ENCODE peak calls at places on chromosome 13, in six cellular contexts. N, G, M, H, Y and P are unnamed samples.

GRCh38 chr13:103726808-103727207 is 660.6 kb upstream of the SLC10A2 start:
- DNase-seq in M (no peak), N (no peak), Y (no peak), H (no peak), G (no peak), P (no peak)

GRCh38 chr13:29454931-29455481 is 140.5 kb downstream of the SLC7A1 start:
- DNase-seq in Y (peak; percentile 7), N (no peak), H (no peak), M (peak; percentile 4), G (no peak), P (no peak)

GRCh38 chr13:32200741-32201140 is 114.4 kb downstream of the ZAR1L start:
- DNase-seq in H (no peak), Y (no peak), G (no peak), N (no peak), M (no peak), P (no peak)

GRCh38 chr13:25688524-25688923 is 316.8 kb downstream of the ATP8A2 start:
- DNase-seq in M (no peak), N (no peak), Y (no peak), G (no peak), H (no peak), P (no peak)

GRCh38 chr13:43085545-43085944 is 62.2 kb downstream of the DNAJC15 start:
- DNase-seq in N (no peak), G (no peak), Y (peak; percentile 61), M (peak; percentile 8), H (no peak), P (no peak)

GRCh38 chr13:93637852-93638251 is 411.2 kb downstream of the GPC6 start:
- DNase-seq in G (no peak), H (no peak), Y (no peak), N (no peak), M (no peak), P (no peak)

GRCh38 chr13:59691501-59692066 is 472.1 kb downstream of the DIAPH3 start:
- DNase-seq in M (no peak), N (no peak), G (no peak), H (no peak), Y (peak; percentile 56), P (no peak)

GRCh38 chr13:77437267-77437666 is 98.2 kb upstream of the SCEL start:
- DNase-seq in N (no peak), M (no peak), H (no peak), Y (no peak), G (no peak), P (no peak)

GRCh38 chr13:110644892-110645521 is 29.7 kb downstream of the NAXD start:
- DNase-seq in M (no peak), Y (peak; percentile 55), N (no peak), H (peak; percentile 82), G (peak; percentile 73), P (no peak)

GRCh38 chr13:111143875-111144540 is 28.9 kb downstream of the ARHGEF7 start:
- DNase-seq in Y (no peak), M (no peak), G (no peak), N (no peak), H (no peak), P (no peak)

GRCh38 chr13:34114581-34114980 is 296.6 kb downstream of the RFC3 start:
- DNase-seq in Y (no peak), N (no peak), H (no peak), G (no peak), M (no peak), P (no peak)

GRCh38 chr13:44884076-44884729 is 105.1 kb downstream of the NUFIP1 start:
- DNase-seq in H (no peak), N (no peak), M (no peak), Y (peak; percentile 86), G (no peak), P (no peak)

GRCh38 chr13:78611040-78611439 is 7.7 kb upstream of the POU4F1 start:
- DNase-seq in G (no peak), H (no peak), M (no peak), N (no peak), Y (no peak), P (no peak)

GRCh38 chr13:106533101-106533939 is 2.1 kb downstream of the EFNB2 start:
- DNase-seq in H (peak; percentile 81), N (peak; percentile 72), Y (peak; percentile 78), M (peak; percentile 43), G (peak; percentile 83), P (peak; percentile 80)

GRCh38 chr13:59877933-59878332 is 285.8 kb downstream of the DIAPH3 start:
- DNase-seq in M (no peak), H (no peak), G (no peak), N (no peak), Y (peak; percentile 60), P (no peak)

GRCh38 chr13:78317030-78317429 is 286.3 kb downstream of the POU4F1 start:
- DNase-seq in G (no peak), H (no peak), Y (no peak), M (no peak), N (no peak), P (no peak)

GRCh38 chr13:43159007-43159406 is 135.6 kb downstream of the DNAJC15 start:
- DNase-seq in N (no peak), H (no peak), G (no peak), Y (peak; percentile 71), M (no peak), P (no peak)

GRCh38 chr13:43894438-43894837 is 14.7 kb downstream of the LACC1 start:
- DNase-seq in N (no peak), H (no peak), Y (no peak), G (no peak), M (no peak), P (no peak)

GRCh38 chr13:71864094-71864980 is 2.7 kb downstream of the DACH1 start:
- DNase-seq in N (no peak), G (peak; percentile 67), Y (no peak), H (peak; percentile 57), M (no peak), P (peak; percentile 49)

GRCh38 chr13:46553886-46554855 is 1.2 kb downstream of the LRCH1 start:
- DNase-seq in M (peak; percentile 49), Y (peak; percentile 95), G (peak; percentile 69), H (peak; percentile 72), N (peak; percentile 43), P (peak; percentile 62)

GRCh38 chr13:52599853-52600603 is 42.2 kb upstream of the HNRNPA1L2 start:
- DNase-seq in M (no peak), Y (peak; percentile 13), N (no peak), H (peak; percentile 31), G (no peak), P (peak; percentile 26)

DNA sequence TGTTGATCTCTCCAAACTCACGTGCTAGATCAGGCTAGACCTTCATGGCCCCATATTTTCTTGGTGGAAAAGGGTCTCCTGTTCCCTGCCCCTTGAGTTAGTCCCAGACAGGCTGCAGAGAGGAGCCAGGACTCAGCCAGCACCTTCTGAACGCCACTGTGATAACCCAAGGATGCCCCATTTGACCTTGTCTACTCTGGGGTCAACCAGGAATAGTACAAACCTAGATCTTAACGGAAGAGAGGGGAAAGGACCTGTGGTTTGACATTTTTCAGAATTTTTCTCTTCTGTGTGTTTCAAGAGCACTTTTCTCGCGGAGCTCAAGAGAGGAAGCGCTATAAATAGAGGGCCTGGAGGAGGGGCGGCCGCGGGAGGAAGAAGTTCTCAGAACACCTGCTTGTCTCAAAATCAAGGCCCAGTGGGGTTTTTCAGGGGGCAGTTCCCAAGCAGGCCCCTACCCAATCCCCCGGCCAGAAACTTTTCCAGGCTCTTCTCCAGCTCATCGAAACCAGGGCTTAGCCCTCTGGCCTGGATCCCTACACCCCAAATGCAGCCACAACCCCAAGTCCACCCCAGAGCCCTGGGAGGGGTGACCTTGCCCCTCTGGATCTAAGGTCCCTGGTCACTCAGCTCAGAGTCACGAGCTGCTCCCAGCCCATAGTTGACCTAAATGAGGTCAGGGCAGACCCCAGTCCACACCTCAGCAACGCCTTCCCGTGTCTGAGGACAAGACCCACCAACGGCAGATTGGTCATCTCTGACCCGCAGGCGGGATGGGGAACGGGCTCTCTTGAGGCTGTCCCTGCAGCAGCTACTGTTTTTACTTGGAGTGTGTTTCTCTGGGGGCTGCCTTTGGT is 75.6 kb upstream of the TM9SF2 start:
- DNase-seq in Y (no peak), H (no peak), M (no peak), G (no peak), N (no peak), P (no peak)
- TF ChIP-seq POLR2A in Y (no peak), H (no peak), M (no peak), G (no peak), N (no peak), P (no peak)

GRCh38 chr13:96279904-96280303 is 190.0 kb downstream of the HS6ST3 start:
- DNase-seq in H (no peak), Y (no peak), G (no peak), N (no peak), M (no peak), P (no peak)
- H3K27ac ChIP-seq in H (no peak overlapping the region), Y (no peak overlapping the region), G (no peak overlapping the region), N (no peak overlapping the region), M (no peak overlapping the region), P (no peak overlapping the region)

DNA sequence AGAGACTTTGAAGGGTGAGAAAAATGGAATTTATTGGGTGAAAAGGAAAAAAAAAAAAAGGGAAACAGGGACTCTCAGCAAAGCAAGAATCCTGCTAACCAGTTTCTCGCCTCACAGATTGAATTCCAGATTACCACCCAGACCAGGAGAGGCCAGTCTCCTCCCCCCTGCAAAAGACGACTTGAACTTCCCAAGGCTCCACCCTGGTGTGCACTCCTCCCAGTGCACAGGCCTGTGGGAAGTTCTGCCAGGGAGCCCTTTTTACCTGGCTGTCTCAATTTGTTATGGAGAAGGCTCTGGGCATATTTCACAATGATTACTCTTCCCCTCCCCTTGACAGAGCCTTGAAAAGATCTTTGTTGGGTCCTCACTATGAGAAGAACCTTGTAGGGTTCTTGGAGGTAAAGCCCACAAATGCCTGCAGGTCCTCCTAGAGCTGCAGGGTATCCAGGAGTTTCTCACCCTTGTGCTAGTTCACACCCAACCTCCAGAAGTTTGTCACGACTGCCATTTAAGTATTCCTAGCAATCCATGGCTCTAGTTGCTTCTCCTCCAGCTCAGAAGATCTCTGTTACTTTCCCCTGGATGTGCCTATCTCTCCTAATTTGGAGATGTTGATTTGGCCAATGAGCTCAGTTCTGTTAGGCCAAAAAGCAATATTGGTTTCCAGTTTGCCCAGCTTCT is 229.8 kb upstream of the TMTC4 start:
- DNase-seq in H (no peak), N (no peak), G (no peak), M (no peak), Y (no peak), P (no peak)
- TF ChIP-seq POLR2A in H (no peak), N (no peak), G (no peak), M (no peak), Y (no peak), P (no peak)

DNA sequence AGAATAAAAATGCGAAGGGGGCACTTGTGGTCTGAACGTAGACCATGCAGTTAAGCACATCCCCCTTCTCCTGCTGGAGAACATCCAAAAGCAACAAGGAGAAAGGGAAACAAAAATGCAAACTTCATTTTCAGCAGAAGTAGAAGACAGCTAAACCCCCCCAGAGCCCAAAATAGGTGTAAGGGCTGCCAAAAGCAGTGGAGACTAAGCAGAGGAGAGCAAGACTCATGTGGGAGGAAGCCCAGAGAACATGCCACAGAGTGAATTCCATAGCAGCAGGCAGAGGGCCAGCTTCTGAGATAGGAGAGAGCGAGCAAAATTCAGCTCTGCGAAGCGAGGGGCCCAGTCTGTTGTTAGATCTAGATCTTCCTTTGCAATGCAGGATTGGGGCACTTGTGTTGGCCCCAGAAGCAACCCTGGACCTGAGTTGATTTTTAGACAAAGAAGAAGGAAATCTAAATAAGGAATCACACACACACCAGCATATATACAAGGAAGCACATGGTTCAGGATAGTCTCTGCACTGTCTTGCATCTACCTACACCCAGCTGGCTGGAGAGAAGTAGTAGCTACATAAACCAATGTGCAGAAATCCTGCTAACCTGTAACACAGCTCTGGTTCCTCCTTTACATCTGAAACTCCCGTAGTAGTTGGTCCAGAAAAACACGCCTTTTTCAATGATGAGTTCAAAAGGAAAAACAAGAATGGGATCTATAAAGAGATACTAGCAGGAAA is 199.6 kb downstream of the SPRY2 start:
- DNase-seq in M (no peak), H (no peak), G (no peak), Y (peak; percentile 78), N (no peak), P (peak; percentile 56)
- H3K27ac ChIP-seq in M (no peak overlapping the region), H (no peak overlapping the region), G (no peak overlapping the region), Y (peak overlapping the region; percentile 16), N (peak overlapping the region; percentile 31), P (peak overlapping the region; percentile 9)